ENCODE peak calls at places on chromosomes 13 and 19, in ten cellular contexts. G is H9; X is KG1; B is cardiac muscle cell; T is stimulated activated naive CD8-positive, alpha-beta T cell treated with anti-CD3 and anti-CD28 coated beads, Interleukin-15, Interleukin-2, amounts not matched to agents 100 U/mL and 50 U/mL, for 24 hours; Q is GM03348; W is transverse colon; F is WTC11; M is DMS 273 treated with DMSO at 0.1 percent for 48 hours; K is T-cell. H is an unnamed sample.

GRCh38 chr19:13621413-13621812 is 115.1 kb upstream of the CACNA1A start:
- DNase-seq in F (peak; percentile 54), T (peak; percentile 72), X (no peak), M (no peak), Q (peak; percentile 88), W (no peak), B (peak; percentile 64), G (peak; percentile 88), K (no peak), H (no peak)

GRCh38 chr13:79427265-79427664 is 21.2 kb upstream of the RBM26 start:
- DNase-seq in Q (no peak), W (no peak), K (no peak), G (no peak), T (no peak), F (no peak), X (no peak), M (no peak), B (no peak), H (no peak)

GRCh38 chr13:28820099-28821051 is at the start of gene MTUS2:
- DNase-seq in F (peak; percentile 70), X (no peak), K (no peak), M (no peak), T (peak; percentile 18), Q (no peak), G (peak; percentile 72), B (no peak), W (no peak), H (no peak)

GRCh38 chr19:3534375-3535234 is 4.4 kb upstream of the TEKTIP1 start:
- DNase-seq in Q (no peak), B (no peak), X (no peak), W (no peak), K (no peak), M (no peak), T (no peak), G (no peak), F (no peak), H (no peak)

GRCh38 chr13:23504188-23504587 is 66.0 kb upstream of the TNFRSF19 start:
- DNase-seq in M (no peak), G (no peak), Q (peak; percentile 49), B (no peak), K (no peak), F (no peak), W (no peak), X (no peak), T (no peak), H (no peak)

GRCh38 chr19:46639356-46640061 is 3.5 kb upstream of the GNG8 start:
- DNase-seq in T (no peak), X (no peak), G (no peak), F (no peak), K (no peak), Q (peak; percentile 87), W (peak; percentile 48), M (no peak), B (peak; percentile 95), H (no peak)

GRCh38 chr13:107900775-107901174 is 314.6 kb downstream of the LIG4 start:
- DNase-seq in X (no peak), B (peak; percentile 49), Q (no peak), F (no peak), W (no peak), K (no peak), T (no peak), G (no peak), M (no peak), H (no peak)

GRCh38 chr13:97849305-97849704 is 104.2 kb upstream of the IPO5 start:
- DNase-seq in F (no peak), M (no peak), K (no peak), Q (peak; percentile 21), B (peak; percentile 39), T (no peak), W (no peak), X (no peak), G (no peak), H (peak; percentile 57)

GRCh38 chr13:72163671-72164070 is 296.7 kb upstream of the DACH1 start:
- DNase-seq in W (no peak), X (no peak), K (no peak), B (no peak), Q (no peak), M (peak; percentile 9), T (no peak), G (no peak), F (no peak), H (no peak)

GRCh38 chr13:27960362-27961226 is 8.5 kb downstream of the CDX2 start:
- DNase-seq in T (peak; percentile 65), K (no peak), X (no peak), W (peak; percentile 88), B (peak; percentile 41), M (no peak), Q (no peak), F (peak; percentile 89), G (peak; percentile 85), H (peak; percentile 24)

GRCh38 chr19:8089664-8090601 is 37.4 kb downstream of the CCL25 start:
- DNase-seq in T (no peak), X (no peak), M (no peak), K (no peak), F (no peak), Q (no peak), W (no peak), B (no peak), G (no peak), H (no peak)

GRCh38 chr19:575527-576506 is 3.4 kb downstream of the BSG start:
- DNase-seq in B (peak; percentile 66), K (no peak), W (no peak), Q (peak; percentile 52), T (no peak), F (no peak), M (no peak), G (no peak), X (no peak), H (no peak)

GRCh38 chr13:74243637-74244526 is 109.7 kb upstream of the KLF12 start:
- DNase-seq in F (no peak), X (no peak), Q (peak; percentile 53), B (peak; percentile 51), W (no peak), T (no peak), G (no peak), M (no peak), K (no peak), H (no peak)

GRCh38 chr19:5369962-5370367 is 29.4 kb upstream of the PTPRS start:
- DNase-seq in B (peak; percentile 50), F (peak; percentile 93), T (peak; percentile 82), W (peak; percentile 54), X (no peak), M (no peak), K (no peak), G (peak; percentile 87), Q (peak; percentile 59), H (peak; percentile 23)

GRCh38 chr19:35141627-35142401 is 1.2 kb upstream of the FXYD7 start:
- DNase-seq in Q (no peak), W (no peak), M (no peak), B (peak; percentile 31), G (no peak), X (no peak), T (peak; percentile 27), K (no peak), F (no peak), H (no peak)

GRCh38 chr13:72061613-72062012 is 194.6 kb upstream of the DACH1 start:
- DNase-seq in M (no peak), K (no peak), T (no peak), F (no peak), Q (no peak), W (no peak), B (no peak), G (no peak), X (no peak), H (no peak)

GRCh38 chr19:20078696-20079095 is 896 bp downstream of the ZNF90 start:
- DNase-seq in G (no peak), Q (peak; percentile 9), K (no peak), W (peak; percentile 31), B (peak; percentile 74), X (no peak), F (peak; percentile 42), T (peak; percentile 27), M (no peak), H (no peak)

GRCh38 chr13:21175656-21176194 is 627 bp downstream of the SKA3 start:
- DNase-seq in Q (no peak), F (no peak), G (no peak), X (peak; percentile 74), W (no peak), T (no peak), M (no peak), B (peak; percentile 44), K (no peak), H (no peak)